ENCODE peak calls at places on chromosomes 16 and 17, in six cellular contexts. F is activated T-helper 1 cell treated with anti-CD3 and anti-CD28 coated beads, Interleukin-12 subunit alpha, Interleukin-12 subunit beta, Interleukin-2, Interleukin-4 antibody, amounts not matched to agents 30 ng/mL and 10 ng/mL and 1 ng/mL, durations not matched to agents 14 hours and 24 hours and 36 hours; W is NCI-H1105; M is endothelial cell; K is vagina; O is RWPE1. V is an unnamed sample.

GRCh38 chr17:48610282-48611211 is at the start of gene HOXB7:
- DNase-seq in F (peak; percentile 49), W (peak; percentile 53), M (peak; percentile 67), K (no peak), O (peak; percentile 83), V (no peak)

GRCh38 chr16:78444-79145 is 570 bp downstream of the MPG start:
- DNase-seq in F (no peak), W (no peak), M (peak; percentile 38), K (no peak), O (peak; percentile 24), V (no peak)

GRCh38 chr16:72956124-72957064 is 91.5 kb downstream of the ZFHX3 start:
- DNase-seq in F (no peak), W (no peak), M (no peak), K (no peak), O (no peak), V (no peak)

GRCh38 chr16:84966150-84966447 is 45.2 kb downstream of the ZDHHC7 start:
- DNase-seq in F (no peak), W (no peak), M (no peak), K (no peak), O (no peak), V (no peak)

GRCh38 chr17:20098314-20098713 is 89.2 kb downstream of the SPECC1 start:
- DNase-seq in F (no peak), W (no peak), M (no peak), K (no peak), O (no peak), V (no peak)

GRCh38 chr17:32286518-32286900 is 20.9 kb downstream of the RHBDL3 start:
- DNase-seq in F (no peak), W (no peak), M (no peak), K (no peak), O (no peak), V (no peak)

GRCh38 chr16:84995666-84996065 is 15.7 kb downstream of the ZDHHC7 start:
- DNase-seq in F (no peak), W (no peak), M (no peak), K (no peak), O (no peak), V (no peak)

GRCh38 chr17:21425736-21426135 is 49.6 kb downstream of the KCNJ12 start:
- DNase-seq in F (no peak), W (no peak), M (no peak), K (no peak), O (no peak), V (no peak)

GRCh38 chr17:50272711-50273653 is 1.3 kb upstream of the TMEM92 start:
- DNase-seq in F (peak; percentile 53), W (peak; percentile 12), M (peak; percentile 85), K (no peak), O (peak; percentile 46), V (no peak)

GRCh38 chr16:17775061-17775460 is 304.3 kb upstream of the XYLT1 start:
- DNase-seq in F (no peak), W (no peak), M (no peak), K (no peak), O (no peak), V (no peak)

GRCh38 chr16:74743045-74743667 is 31.5 kb downstream of the FA2H start:
- DNase-seq in F (no peak), W (no peak), M (no peak), K (no peak), O (peak; percentile 32), V (no peak)

GRCh38 chr17:62715882-62716390 is 88.5 kb downstream of the MRC2 start:
- DNase-seq in F (no peak), W (no peak), M (no peak), K (no peak), O (no peak), V (no peak)

GRCh38 chr17:74873036-74873873 is 461 bp upstream of the FDXR start:
- DNase-seq in F (peak; percentile 98), W (peak; percentile 98), M (peak; percentile 98), K (peak; percentile 100), O (peak; percentile 100), V (peak; percentile 94)

GRCh38 chr17:47057831-47058230 is 78.8 kb upstream of the RPRML start:
- DNase-seq in F (no peak), W (no peak), M (no peak), K (no peak), O (no peak), V (no peak)

GRCh38 chr17:2905269-2905668 is 109.0 kb downstream of the RAP1GAP2 start:
- DNase-seq in F (no peak), W (no peak), M (no peak), K (no peak), O (no peak), V (no peak)

GRCh38 chr17:6749519-6749918 is 6.3 kb upstream of the XAF1 start:
- DNase-seq in F (no peak), W (no peak), M (no peak), K (no peak), O (no peak), V (no peak)

GRCh38 chr17:36935681-36936454 is 1.4 kb upstream of the LHX1 start:
- DNase-seq in F (no peak), W (no peak), M (no peak), K (no peak), O (no peak), V (no peak)

GRCh38 chr16:77896357-77896972 is 108.1 kb downstream of the VAT1L start:
- DNase-seq in F (no peak), W (peak; percentile 15), M (peak; percentile 6), K (no peak), O (no peak), V (no peak)

GRCh38 chr16:84640145-84640544 is 8.2 kb upstream of the KLHL36 start:
- DNase-seq in F (no peak), W (no peak), M (no peak), K (no peak), O (no peak), V (no peak)

GRCh38 chr17:284676-285355 is 67.8 kb downstream of the RPH3AL start:
- DNase-seq in F (no peak), W (no peak), M (no peak), K (no peak), O (no peak), V (no peak)

GRCh38 chr16:3793161-3793576 is 75.8 kb upstream of the TRAP1 start:
- DNase-seq in F (no peak), W (no peak), M (no peak), K (no peak), O (peak; percentile 40), V (no peak)

GRCh38 chr17:82273327-82274133 is at the start of gene CSNK1D:
- DNase-seq in F (peak; percentile 85), W (peak; percentile 78), M (peak; percentile 92), K (no peak), O (peak; percentile 89), V (peak; percentile 81)

GRCh38 chr17:79749156-79749815 is 18.5 kb downstream of the ENPP7 start:
- DNase-seq in F (no peak), W (no peak), M (no peak), K (no peak), O (peak; percentile 16), V (no peak)

GRCh38 chr16:71311553-71312158 is 22.5 kb upstream of the CMTR2 start:
- DNase-seq in F (no peak), W (no peak), M (peak; percentile 58), K (no peak), O (peak; percentile 13), V (no peak)

GRCh38 chr16:55701442-55702319 is 45.9 kb downstream of the SLC6A2 start:
- DNase-seq in F (peak; percentile 2), W (peak; percentile 81), M (peak; percentile 45), K (no peak), O (peak; percentile 43), V (peak; percentile 16)

GRCh38 chr17:41329279-41329925 is 13.9 kb upstream of the KRTAP17-1 start:
- DNase-seq in F (no peak), W (peak; percentile 21), M (peak; percentile 77), K (no peak), O (peak; percentile 49), V (no peak)

GRCh38 chr16:12763517-12763916 is 40.2 kb downstream of the CPPED1 start:
- DNase-seq in F (no peak), W (no peak), M (no peak), K (no peak), O (no peak), V (no peak)

GRCh38 chr17:17151055-17151454 is 55.1 kb downstream of the PLD6 start:
- DNase-seq in F (no peak), W (no peak), M (no peak), K (no peak), O (peak; percentile 68), V (no peak)

GRCh38 chr16:9092963-9093477 is 1.6 kb downstream of the HAPSTR1 start:
- DNase-seq in F (peak; percentile 9), W (peak; percentile 9), M (peak; percentile 15), K (no peak), O (no peak), V (no peak)

GRCh38 chr17:45895969-45896793 is 1.8 kb downstream of the MAPT start:
- DNase-seq in F (no peak), W (peak; percentile 35), M (no peak), K (no peak), O (no peak), V (no peak)

V was measured in GOT3.